ENCODE peak calls at places on chromosomes 2 and 18, in seven cellular contexts. One of them, this sample, is unnamed.

GRCh38 chr2:118755362-118755761 is 92.1 kb downstream of the EN1 start:
- DNase-seq in astrocyte of the cerebellum: no peak
- DNase-seq in K562: no peak
- DNase-seq in coronary artery: no peak
- DNase-seq in nephron progenitor cell: no peak
- DNase-seq in fibroblast of villous mesenchyme: no peak
- DNase-seq in CD8-positive, alpha-beta T cell: no peak
- DNase-seq in this sample: no peak

GRCh38 chr2:101140978-101141655 is 10.1 kb downstream of the TBC1D8 start:
- DNase-seq in astrocyte of the cerebellum: no peak
- DNase-seq in K562: no peak
- DNase-seq in coronary artery: no peak
- DNase-seq in nephron progenitor cell: no peak
- DNase-seq in fibroblast of villous mesenchyme: peak
- DNase-seq in CD8-positive, alpha-beta T cell: no peak
- DNase-seq in this sample: no peak

GRCh38 chr2:149799296-149799695 is 211.7 kb upstream of the MMADHC start:
- DNase-seq in astrocyte of the cerebellum: peak
- DNase-seq in K562: no peak
- DNase-seq in coronary artery: no peak
- DNase-seq in nephron progenitor cell: no peak
- DNase-seq in fibroblast of villous mesenchyme: peak
- DNase-seq in CD8-positive, alpha-beta T cell: no peak
- DNase-seq in this sample: no peak

GRCh38 chr2:72694715-72695496 is 130.9 kb downstream of the EXOC6B start:
- DNase-seq in astrocyte of the cerebellum: peak
- DNase-seq in K562: peak
- DNase-seq in coronary artery: no peak
- DNase-seq in nephron progenitor cell: peak
- DNase-seq in fibroblast of villous mesenchyme: peak
- DNase-seq in CD8-positive, alpha-beta T cell: no peak
- DNase-seq in this sample: no peak

GRCh38 chr2:112075490-112076260 is 20.6 kb downstream of the TMEM87B start:
- DNase-seq in astrocyte of the cerebellum: no peak
- DNase-seq in K562: no peak
- DNase-seq in coronary artery: no peak
- DNase-seq in nephron progenitor cell: no peak
- DNase-seq in fibroblast of villous mesenchyme: no peak
- DNase-seq in CD8-positive, alpha-beta T cell: no peak
- DNase-seq in this sample: no peak

GRCh38 chr2:157302492-157303099 is 23.0 kb downstream of the ERMN start:
- DNase-seq in astrocyte of the cerebellum: peak
- DNase-seq in K562: peak
- DNase-seq in coronary artery: no peak
- DNase-seq in nephron progenitor cell: peak
- DNase-seq in fibroblast of villous mesenchyme: peak
- DNase-seq in CD8-positive, alpha-beta T cell: no peak
- DNase-seq in this sample: peak

GRCh38 chr2:238061310-238062202 is 755 bp downstream of the SCLY start:
- DNase-seq in astrocyte of the cerebellum: no peak
- DNase-seq in K562: peak
- DNase-seq in coronary artery: no peak
- DNase-seq in nephron progenitor cell: peak
- DNase-seq in fibroblast of villous mesenchyme: peak
- DNase-seq in CD8-positive, alpha-beta T cell: no peak
- DNase-seq in this sample: no peak

GRCh38 chr18:51235011-51235789 is 37.7 kb upstream of the MEX3C start:
- DNase-seq in astrocyte of the cerebellum: no peak
- DNase-seq in K562: no peak
- DNase-seq in coronary artery: no peak
- DNase-seq in nephron progenitor cell: no peak
- DNase-seq in fibroblast of villous mesenchyme: no peak
- DNase-seq in CD8-positive, alpha-beta T cell: no peak
- DNase-seq in this sample: no peak

GRCh38 chr2:110664135-110664534 is 13.7 kb downstream of the BUB1 start:
- DNase-seq in astrocyte of the cerebellum: no peak
- DNase-seq in K562: no peak
- DNase-seq in coronary artery: no peak
- DNase-seq in nephron progenitor cell: no peak
- DNase-seq in fibroblast of villous mesenchyme: peak
- DNase-seq in CD8-positive, alpha-beta T cell: no peak
- DNase-seq in this sample: no peak

GRCh38 chr2:198374375-198375072 is 570.1 kb downstream of the PLCL1 start:
- DNase-seq in astrocyte of the cerebellum: peak
- DNase-seq in K562: peak
- DNase-seq in coronary artery: no peak
- DNase-seq in nephron progenitor cell: peak
- DNase-seq in fibroblast of villous mesenchyme: peak
- DNase-seq in CD8-positive, alpha-beta T cell: no peak
- DNase-seq in this sample: peak

GRCh38 chr2:67891642-67892041 is 171.2 kb downstream of the C1D start:
- DNase-seq in astrocyte of the cerebellum: no peak
- DNase-seq in K562: no peak
- DNase-seq in coronary artery: no peak
- DNase-seq in nephron progenitor cell: no peak
- DNase-seq in fibroblast of villous mesenchyme: no peak
- DNase-seq in CD8-positive, alpha-beta T cell: no peak
- DNase-seq in this sample: no peak

GRCh38 chr2:117293012-117293411 is 521.5 kb upstream of the DDX18 start:
- DNase-seq in astrocyte of the cerebellum: no peak
- DNase-seq in K562: no peak
- DNase-seq in coronary artery: no peak
- DNase-seq in nephron progenitor cell: no peak
- DNase-seq in fibroblast of villous mesenchyme: no peak
- DNase-seq in CD8-positive, alpha-beta T cell: no peak
- DNase-seq in this sample: no peak

GRCh38 chr2:31354837-31355236 is 59.7 kb downstream of the XDH start:
- DNase-seq in astrocyte of the cerebellum: no peak
- DNase-seq in K562: no peak
- DNase-seq in coronary artery: no peak
- DNase-seq in nephron progenitor cell: no peak
- DNase-seq in fibroblast of villous mesenchyme: no peak
- DNase-seq in CD8-positive, alpha-beta T cell: no peak
- DNase-seq in this sample: no peak

GRCh38 chr2:128781166-128781887 is 462.7 kb upstream of the HS6ST1 start:
- DNase-seq in astrocyte of the cerebellum: no peak
- DNase-seq in K562: no peak
- DNase-seq in coronary artery: peak
- DNase-seq in nephron progenitor cell: no peak
- DNase-seq in fibroblast of villous mesenchyme: no peak
- DNase-seq in CD8-positive, alpha-beta T cell: peak
- DNase-seq in this sample: no peak

GRCh38 chr2:95274291-95275150 is at the start of gene PROM2:
- DNase-seq in astrocyte of the cerebellum: no peak
- DNase-seq in K562: no peak
- DNase-seq in coronary artery: no peak
- DNase-seq in nephron progenitor cell: no peak
- DNase-seq in fibroblast of villous mesenchyme: no peak
- DNase-seq in CD8-positive, alpha-beta T cell: no peak
- DNase-seq in this sample: no peak

GRCh38 chr2:222693837-222694236 is 22.4 kb downstream of the MOGAT1 start:
- DNase-seq in astrocyte of the cerebellum: no peak
- DNase-seq in K562: no peak
- DNase-seq in coronary artery: no peak
- DNase-seq in nephron progenitor cell: no peak
- DNase-seq in fibroblast of villous mesenchyme: peak
- DNase-seq in CD8-positive, alpha-beta T cell: no peak
- DNase-seq in this sample: no peak

GRCh38 chr18:48913201-48913600 is 37.6 kb downstream of the SMAD7 start:
- DNase-seq in astrocyte of the cerebellum: no peak
- DNase-seq in K562: no peak
- DNase-seq in coronary artery: peak
- DNase-seq in nephron progenitor cell: no peak
- DNase-seq in fibroblast of villous mesenchyme: no peak
- DNase-seq in CD8-positive, alpha-beta T cell: peak
- DNase-seq in this sample: no peak

GRCh38 chr2:217466104-217466503 is 536.7 kb downstream of the TNS1 start:
- DNase-seq in astrocyte of the cerebellum: no peak
- DNase-seq in K562: no peak
- DNase-seq in coronary artery: no peak
- DNase-seq in nephron progenitor cell: no peak
- DNase-seq in fibroblast of villous mesenchyme: no peak
- DNase-seq in CD8-positive, alpha-beta T cell: no peak
- DNase-seq in this sample: no peak

GRCh38 chr2:54558188-54558975 is 102.3 kb downstream of the SPTBN1 start:
- DNase-seq in astrocyte of the cerebellum: no peak
- DNase-seq in K562: peak
- DNase-seq in coronary artery: no peak
- DNase-seq in nephron progenitor cell: peak
- DNase-seq in fibroblast of villous mesenchyme: peak
- DNase-seq in CD8-positive, alpha-beta T cell: peak
- DNase-seq in this sample: no peak

GRCh38 chr2:80715433-80715832 is 410.9 kb upstream of the LRRTM1 start:
- DNase-seq in astrocyte of the cerebellum: no peak
- DNase-seq in K562: no peak
- DNase-seq in coronary artery: no peak
- DNase-seq in nephron progenitor cell: no peak
- DNase-seq in fibroblast of villous mesenchyme: no peak
- DNase-seq in CD8-positive, alpha-beta T cell: no peak
- DNase-seq in this sample: no peak

GRCh38 chr18:4412286-4412685 is 42.8 kb downstream of the DLGAP1 start:
- DNase-seq in astrocyte of the cerebellum: no peak
- DNase-seq in K562: no peak
- DNase-seq in coronary artery: no peak
- DNase-seq in nephron progenitor cell: no peak
- DNase-seq in fibroblast of villous mesenchyme: no peak
- DNase-seq in CD8-positive, alpha-beta T cell: no peak
- DNase-seq in this sample: no peak
- TF ChIP-seq CTCF in astrocyte of the cerebellum: no peak
- TF ChIP-seq CTCF in K562: no peak
- TF ChIP-seq CTCF in coronary artery: no peak
- TF ChIP-seq CTCF in nephron progenitor cell: no peak
- TF ChIP-seq CTCF in fibroblast of villous mesenchyme: no peak
- TF ChIP-seq CTCF in CD8-positive, alpha-beta T cell: no peak
- TF ChIP-seq CTCF in this sample: no peak

GRCh38 chr2:144503221-144503620 is 16.7 kb downstream of the ZEB2 start:
- DNase-seq in astrocyte of the cerebellum: no peak
- DNase-seq in K562: no peak
- DNase-seq in coronary artery: no peak
- DNase-seq in nephron progenitor cell: no peak
- DNase-seq in fibroblast of villous mesenchyme: no peak
- DNase-seq in CD8-positive, alpha-beta T cell: no peak
- DNase-seq in this sample: no peak

GRCh38 chr2:144502356-144502755 is 17.6 kb downstream of the ZEB2 start:
- DNase-seq in astrocyte of the cerebellum: no peak
- DNase-seq in K562: no peak
- DNase-seq in coronary artery: no peak
- DNase-seq in nephron progenitor cell: no peak
- DNase-seq in fibroblast of villous mesenchyme: no peak
- DNase-seq in CD8-positive, alpha-beta T cell: no peak
- DNase-seq in this sample: no peak

GRCh38 chr2:144501118-144501517 is 18.8 kb downstream of the ZEB2 start:
- DNase-seq in astrocyte of the cerebellum: no peak
- DNase-seq in K562: no peak
- DNase-seq in coronary artery: no peak
- DNase-seq in nephron progenitor cell: no peak
- DNase-seq in fibroblast of villous mesenchyme: peak
- DNase-seq in CD8-positive, alpha-beta T cell: no peak
- DNase-seq in this sample: no peak

GRCh38 chr2:144505245-144505801 is 14.6 kb downstream of the ZEB2 start:
- DNase-seq in astrocyte of the cerebellum: no peak
- DNase-seq in K562: peak
- DNase-seq in coronary artery: no peak
- DNase-seq in nephron progenitor cell: peak
- DNase-seq in fibroblast of villous mesenchyme: no peak
- DNase-seq in CD8-positive, alpha-beta T cell: no peak
- DNase-seq in this sample: no peak

DNA sequence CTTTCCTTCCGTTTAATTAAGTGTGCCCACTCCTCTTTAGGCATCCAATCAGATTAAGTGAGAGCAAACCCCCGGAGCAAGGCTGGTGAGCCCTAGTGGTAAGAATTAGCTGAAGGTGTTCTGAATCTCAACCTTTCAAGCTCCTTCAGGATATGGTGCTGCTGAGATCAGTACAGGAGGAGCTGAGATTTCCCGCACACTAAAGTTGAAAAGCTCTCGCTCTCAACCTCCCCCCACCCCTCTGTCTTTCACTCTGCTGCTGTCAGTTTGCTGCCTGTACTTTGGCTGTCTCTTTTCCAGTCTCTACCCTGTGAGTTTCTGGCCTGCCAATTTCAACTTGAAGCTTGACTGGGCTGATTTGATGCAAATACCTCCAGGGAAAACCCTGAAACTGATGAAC is 15.7 kb downstream of the ZEB2 start:
- DNase-seq in astrocyte of the cerebellum: no peak
- DNase-seq in K562: no peak
- DNase-seq in coronary artery: no peak
- DNase-seq in nephron progenitor cell: no peak
- DNase-seq in fibroblast of villous mesenchyme: no peak
- DNase-seq in CD8-positive, alpha-beta T cell: no peak
- DNase-seq in this sample: no peak
- TF ChIP-seq CTCF in astrocyte of the cerebellum: peak
- TF ChIP-seq CTCF in K562: no peak
- TF ChIP-seq CTCF in coronary artery: no peak
- TF ChIP-seq CTCF in nephron progenitor cell: no peak
- TF ChIP-seq CTCF in fibroblast of villous mesenchyme: peak
- TF ChIP-seq CTCF in CD8-positive, alpha-beta T cell: no peak
- TF ChIP-seq CTCF in this sample: peak

DNA sequence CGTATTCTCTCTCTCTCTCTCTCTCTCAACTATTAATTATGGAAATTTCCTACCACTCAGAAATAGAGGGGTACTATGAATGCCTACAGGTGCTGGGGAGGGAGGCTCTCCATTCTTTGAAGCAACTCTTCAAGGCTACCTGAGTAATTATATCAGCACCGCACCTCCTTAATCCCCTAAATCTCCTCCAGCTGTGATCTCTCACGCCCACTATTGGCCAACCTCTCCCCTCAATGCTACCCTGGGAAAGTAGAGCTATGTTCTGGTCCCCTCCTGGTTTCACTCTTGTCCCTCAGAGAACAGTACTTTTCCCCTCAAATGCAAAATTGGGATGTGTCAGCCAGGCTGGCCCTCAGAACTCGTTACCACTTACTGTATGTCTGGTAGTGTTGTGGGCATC is 1.6 kb downstream of the MOCOS start:
- DNase-seq in astrocyte of the cerebellum: no peak
- DNase-seq in K562: no peak
- DNase-seq in coronary artery: no peak
- DNase-seq in nephron progenitor cell: no peak
- DNase-seq in fibroblast of villous mesenchyme: no peak
- DNase-seq in CD8-positive, alpha-beta T cell: no peak
- DNase-seq in this sample: no peak
- TF ChIP-seq CTCF in astrocyte of the cerebellum: no peak
- TF ChIP-seq CTCF in K562: peak
- TF ChIP-seq CTCF in coronary artery: no peak
- TF ChIP-seq CTCF in nephron progenitor cell: no peak
- TF ChIP-seq CTCF in fibroblast of villous mesenchyme: no peak
- TF ChIP-seq CTCF in CD8-positive, alpha-beta T cell: no peak
- TF ChIP-seq CTCF in this sample: no peak

GRCh38 chr2:59462418-59463197 is 1090.8 kb downstream of the BCL11A start:
- DNase-seq in astrocyte of the cerebellum: no peak
- DNase-seq in K562: no peak
- DNase-seq in coronary artery: no peak
- DNase-seq in nephron progenitor cell: no peak
- DNase-seq in fibroblast of villous mesenchyme: no peak
- DNase-seq in CD8-positive, alpha-beta T cell: no peak
- DNase-seq in this sample: no peak
- TF ChIP-seq CTCF in astrocyte of the cerebellum: no peak
- TF ChIP-seq CTCF in K562: no peak
- TF ChIP-seq CTCF in coronary artery: no peak
- TF ChIP-seq CTCF in nephron progenitor cell: no peak
- TF ChIP-seq CTCF in fibroblast of villous mesenchyme: no peak
- TF ChIP-seq CTCF in CD8-positive, alpha-beta T cell: no peak
- TF ChIP-seq CTCF in this sample: peak

GRCh38 chr2:190277234-190278112 is 42.2 kb downstream of the HIBCH start:
- DNase-seq in astrocyte of the cerebellum: peak
- DNase-seq in K562: peak
- DNase-seq in coronary artery: no peak
- DNase-seq in nephron progenitor cell: no peak
- DNase-seq in fibroblast of villous mesenchyme: peak
- DNase-seq in CD8-positive, alpha-beta T cell: no peak
- DNase-seq in this sample: no peak
- TF ChIP-seq CTCF in astrocyte of the cerebellum: peak
- TF ChIP-seq CTCF in K562: peak
- TF ChIP-seq CTCF in coronary artery: peak
- TF ChIP-seq CTCF in nephron progenitor cell: peak
- TF ChIP-seq CTCF in fibroblast of villous mesenchyme: peak
- TF ChIP-seq CTCF in CD8-positive, alpha-beta T cell: peak
- TF ChIP-seq CTCF in this sample: peak

This sample was measured in epithelial cell of proximal tubule.